ENCODE peak calls at places on chromosomes 11 and 22, in seven cellular contexts. Y is BE2C; H is HL-60; E is colonic mucosa; S is AG04450; R is CD4-positive, alpha-beta T cell; P is IMR-90. X is an unnamed sample. For H3K27me3, the result is how much of the 10 kb centered on the place peaks cover.

GRCh38 chr22:20615533-20616450 is 108.4 kb downstream of the MED15 start:
- DNase-seq in E (no peak), R (no peak), S (no peak), Y (no peak), H (no peak), P (no peak), X (no peak)

GRCh38 chr11:19892387-19892786 is 179.8 kb downstream of the NAV2 start:
- DNase-seq in R (no peak), S (no peak), P (no peak), H (no peak), E (no peak), Y (no peak), X (no peak)

GRCh38 chr11:119982517-119983239 is 155.2 kb downstream of the TRIM29 start:
- DNase-seq in R (no peak), H (no peak), Y (peak), P (no peak), S (no peak), E (no peak), X (no peak)

GRCh38 chr22:48517039-48518030 is 1310.3 kb downstream of the BRD1 start:
- DNase-seq in R (no peak), E (no peak), S (no peak), H (no peak), Y (no peak), P (no peak), X (no peak)

GRCh38 chr11:61683961-61684869 is 4.0 kb downstream of the DAGLA start:
- DNase-seq in H (no peak), S (no peak), Y (no peak), E (no peak), P (peak), R (no peak), X (peak)

GRCh38 chr11:58958500-58958899 is 19.2 kb downstream of the GLYATL1 start:
- DNase-seq in S (no peak), E (peak), R (peak), P (no peak), H (peak), Y (peak), X (peak)

GRCh38 chr11:45332486-45332934 is 46.4 kb upstream of the SYT13 start:
- DNase-seq in E (peak), P (peak), R (no peak), Y (peak), S (no peak), H (no peak), X (peak)

GRCh38 chr22:48343461-48343860 is 1484.2 kb downstream of the BRD1 start:
- DNase-seq in H (no peak), P (no peak), R (no peak), Y (no peak), E (no peak), S (no peak), X (no peak)

GRCh38 chr11:41119484-41119883 is 340.0 kb downstream of the LRRC4C start:
- DNase-seq in P (no peak), Y (no peak), H (no peak), R (no peak), E (no peak), S (no peak), X (no peak)

GRCh38 chr11:83044958-83045712 is 26.6 kb downstream of the RAB30 start:
- DNase-seq in P (peak), S (peak), Y (no peak), H (no peak), E (no peak), R (no peak), X (peak)

GRCh38 chr22:49897015-49897684 is 21.1 kb downstream of the ALG12 start:
- DNase-seq in R (no peak), Y (no peak), H (no peak), E (no peak), S (no peak), P (no peak), X (no peak)

GRCh38 chr11:4826425-4826824 is 5.3 kb downstream of the OR51F2 start:
- DNase-seq in S (no peak), R (no peak), E (no peak), P (peak), H (no peak), Y (no peak), X (no peak)

GRCh38 chr11:110200241-110200640 is 96.2 kb downstream of the RDX start:
- DNase-seq in Y (no peak), P (peak), R (no peak), S (no peak), H (no peak), E (no peak), X (peak)

GRCh38 chr22:27420817-27421361 is 380.7 kb downstream of the MN1 start:
- DNase-seq in R (no peak), S (peak), P (peak), H (no peak), E (peak), Y (no peak), X (no peak)

GRCh38 chr22:36369004-36369921 is 18.5 kb downstream of the MYH9 start:
- DNase-seq in Y (no peak), R (no peak), S (no peak), H (no peak), P (peak), E (no peak), X (no peak)

GRCh38 chr22:36367479-36367878 is 20.3 kb downstream of the MYH9 start:
- DNase-seq in H (no peak), E (no peak), S (no peak), R (no peak), P (no peak), Y (no peak), X (no peak)

GRCh38 chr22:36369922-36370781 is 17.6 kb downstream of the MYH9 start:
- DNase-seq in H (peak), P (peak), S (no peak), R (no peak), E (peak), Y (no peak), X (peak)

GRCh38 chr22:36367066-36367465 is 20.7 kb downstream of the MYH9 start:
- DNase-seq in H (no peak), P (no peak), Y (no peak), R (no peak), E (no peak), S (no peak), X (no peak)

GRCh38 chr22:36368359-36368983 is 19.3 kb downstream of the MYH9 start:
- DNase-seq in E (no peak), H (no peak), Y (peak), R (no peak), S (peak), P (peak), X (peak)
- TF ChIP-seq CTCF in E (no peak), H (no peak), Y (peak), R (peak), S (peak), P (peak), X (peak)

DNA sequence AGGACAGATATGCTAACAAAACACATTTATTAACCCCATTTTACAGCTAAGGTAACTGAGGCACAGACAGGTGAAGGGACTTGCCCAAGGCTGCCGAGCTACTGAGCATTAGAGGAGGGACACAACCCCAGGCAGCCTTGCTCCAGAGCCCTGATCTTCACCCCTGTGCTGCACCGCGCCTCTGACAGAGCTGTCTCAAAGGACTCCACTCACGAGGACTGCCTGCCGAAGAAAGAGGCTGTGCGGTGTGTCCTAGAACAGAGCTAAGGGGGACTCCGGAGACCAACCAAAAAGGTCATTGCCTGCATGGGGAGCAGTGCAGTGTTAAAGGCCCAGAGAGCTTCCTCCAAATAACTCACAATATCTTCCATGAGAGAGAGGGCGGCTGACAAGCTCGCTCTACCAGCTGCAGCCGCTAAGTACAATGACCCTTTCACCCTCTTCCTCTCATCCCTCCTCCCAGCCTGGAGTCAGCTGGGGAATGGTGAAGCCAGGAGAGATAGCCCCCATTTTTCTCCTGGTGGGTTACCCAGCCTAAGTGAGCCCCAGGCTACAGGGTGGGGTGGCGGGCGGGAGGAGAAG is 119.2 kb downstream of the DSCAML1 start:
- DNase-seq in E (no peak), S (no peak), R (no peak), Y (no peak), P (no peak), H (no peak), X (peak)
- H3K27me3 ChIP-seq in E (under half), S (under half), R (under half), Y (under half), P (under half), H (under half), X (under half)

GRCh38 chr11:64632654-64633053 is 41.6 kb downstream of the SLC22A12 start:
- DNase-seq in H (no peak), S (no peak), Y (no peak), R (no peak), E (no peak), P (no peak), X (no peak)

GRCh38 chr11:64629796-64630562 is 39.0 kb downstream of the SLC22A12 start:
- DNase-seq in R (no peak), S (no peak), P (no peak), H (no peak), E (no peak), Y (peak), X (peak)

GRCh38 chr11:64631675-64632074 is 40.7 kb downstream of the SLC22A12 start:
- DNase-seq in E (no peak), P (no peak), S (no peak), H (no peak), R (no peak), Y (no peak), X (no peak)

GRCh38 chr11:64632237-64632636 is 41.2 kb downstream of the SLC22A12 start:
- DNase-seq in H (no peak), E (no peak), P (no peak), R (no peak), Y (no peak), S (no peak), X (no peak)

DNA sequence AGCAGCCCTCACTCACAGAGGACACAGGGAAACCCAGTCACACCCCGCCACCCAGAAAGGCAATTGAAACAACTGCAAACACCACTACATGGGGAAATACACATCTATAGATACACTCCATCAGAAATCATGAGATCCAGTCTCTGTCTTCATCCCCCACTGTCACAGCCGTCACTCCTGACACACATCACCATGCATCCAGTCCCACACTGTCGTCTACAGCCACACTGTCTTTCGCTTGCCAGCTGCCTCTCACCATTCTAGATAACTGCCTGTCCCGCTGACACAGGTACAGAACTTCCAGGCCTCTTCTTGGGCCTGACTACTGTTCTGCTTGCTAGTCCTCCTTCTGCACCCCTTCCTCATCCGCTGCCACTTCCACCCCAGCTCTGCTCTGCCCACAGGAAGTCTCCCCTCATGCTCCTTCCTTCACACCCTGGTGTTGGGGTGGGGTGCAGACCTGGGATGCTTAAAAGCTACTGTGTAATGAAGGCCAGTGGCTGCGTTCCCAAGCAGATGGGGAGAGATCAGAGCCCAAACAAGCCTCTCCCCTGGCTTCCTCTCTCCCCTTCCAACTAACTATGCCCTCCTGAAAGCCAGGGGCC is 42.6 kb downstream of the SLC22A12 start:
- DNase-seq in E (no peak), R (no peak), P (no peak), H (no peak), Y (no peak), S (no peak), X (no peak)
- TF ChIP-seq CTCF in E (no peak), R (no peak), P (no peak), H (no peak), Y (no peak), S (no peak), X (no peak)

GRCh38 chr22:22168941-22169867 is 75.4 kb upstream of the VPREB1 start:
- DNase-seq in S (no peak), Y (no peak), P (no peak), H (no peak), E (no peak), R (no peak), X (no peak)
- H3K27me3 ChIP-seq in S (under half), Y (under half), P (under half), H (under half), E (under half), R (under half), X (half or more)

DNA sequence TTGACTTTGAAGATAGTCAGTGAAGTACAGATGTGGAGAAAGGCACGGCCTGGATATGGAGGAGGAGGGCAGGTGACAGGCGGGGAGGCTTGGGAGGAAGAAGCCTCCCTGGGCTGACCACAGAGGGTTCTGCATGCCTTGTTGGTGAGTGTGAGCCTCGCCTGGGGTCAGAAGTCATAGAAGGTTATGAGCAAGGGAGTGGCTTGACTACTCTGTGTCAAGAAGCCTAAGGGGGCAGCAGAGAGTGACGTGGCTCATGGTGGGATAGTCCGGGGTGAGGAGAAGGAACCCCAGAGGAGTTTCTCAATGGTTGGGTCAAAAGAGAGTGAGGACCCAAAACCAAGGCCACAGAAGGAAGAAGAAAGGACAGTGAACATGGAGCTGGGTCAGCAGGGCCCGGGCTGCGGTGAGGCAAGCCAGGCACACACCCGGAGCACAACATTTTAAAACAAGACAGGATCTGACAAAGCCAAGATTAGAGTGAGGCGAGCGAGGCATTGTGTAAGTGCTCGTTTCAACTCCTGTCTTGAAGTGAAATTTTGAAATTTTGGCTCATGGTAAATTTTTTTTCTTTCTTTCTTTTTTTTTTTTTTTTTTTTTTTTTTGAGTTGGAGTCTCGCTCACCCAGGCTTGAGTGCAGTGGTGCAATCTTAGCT is 31.9 kb downstream of the PDGFB start:
- DNase-seq in S (no peak), R (no peak), E (no peak), H (no peak), P (no peak), Y (no peak), X (peak)
- TF ChIP-seq CTCF in S (no peak), R (no peak), E (no peak), H (no peak), P (no peak), Y (peak), X (peak)

GRCh38 chr22:36726007-36726380 is 22.4 kb upstream of the CACNG2 start:
- DNase-seq in H (no peak), P (no peak), Y (no peak), R (no peak), S (no peak), E (no peak), X (no peak)
- H3K27me3 ChIP-seq in H (under half), P (under half), Y (under half), R (under half), S (under half), E (under half), X (under half)

GRCh38 chr11:65425971-65426838 is 3.6 kb downstream of the NEAT1 start:
- DNase-seq in P (peak), R (no peak), H (peak), S (no peak), E (no peak), Y (no peak), X (peak)

GRCh38 chr11:65424200-65425104 is 1.9 kb downstream of the NEAT1 start:
- DNase-seq in Y (peak), S (no peak), P (peak), R (peak), E (peak), H (no peak), X (peak)

GRCh38 chr11:65423516-65424199 is 1.1 kb downstream of the NEAT1 start:
- DNase-seq in E (peak), Y (no peak), P (peak), R (no peak), H (no peak), S (no peak), X (peak)

GRCh38 chr11:65426839-65427690 is 4.5 kb downstream of the NEAT1 start:
- DNase-seq in H (no peak), Y (no peak), S (no peak), R (peak), E (peak), P (peak), X (no peak)

GRCh38 chr11:65425105-65425970 is 2.7 kb downstream of the NEAT1 start:
- DNase-seq in E (peak), R (peak), Y (no peak), P (peak), S (no peak), H (no peak), X (peak)
- TF ChIP-seq CTCF in E (no peak), R (peak), Y (no peak), P (no peak), S (peak), H (no peak), X (peak)

DNA sequence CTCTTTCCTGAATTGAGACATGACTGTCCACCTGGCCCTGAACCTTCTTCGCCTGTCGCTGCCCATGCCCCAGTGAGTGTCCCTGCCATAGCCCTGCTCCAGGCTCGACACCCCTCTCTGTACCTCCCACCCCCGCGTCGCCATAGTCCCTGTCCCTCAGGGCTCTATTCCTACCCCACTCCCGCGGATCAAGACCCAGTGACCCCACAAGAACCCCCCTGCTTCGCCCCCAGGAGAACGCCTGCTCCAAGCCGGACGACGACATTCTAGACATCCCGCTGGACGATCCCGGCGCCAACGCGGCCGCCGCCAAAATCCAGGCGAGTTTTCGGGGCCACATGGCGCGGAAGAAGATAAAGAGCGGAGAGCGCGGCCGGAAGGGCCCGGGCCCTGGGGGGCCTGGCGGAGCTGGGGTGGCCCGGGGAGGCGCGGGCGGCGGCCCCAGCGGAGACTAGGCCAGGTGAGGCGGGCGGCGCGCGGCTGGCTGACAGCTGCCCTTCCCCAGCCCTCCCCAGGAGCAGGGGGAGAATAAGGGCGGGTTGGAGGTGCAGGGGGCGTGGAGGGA is 5.6 kb downstream of the NRGN start:
- DNase-seq in R (no peak), S (no peak), E (no peak), Y (no peak), H (no peak), P (no peak), X (no peak)
- H3K27me3 ChIP-seq in R (under half), S (under half), E (under half), Y (under half), H (under half), P (under half), X (half or more)

GRCh38 chr22:32518848-32519247 is 44.2 kb downstream of the FBXO7 start:
- DNase-seq in E (no peak), Y (no peak), R (no peak), H (no peak), S (no peak), P (no peak), X (no peak)
- TF ChIP-seq CTCF in E (peak), Y (peak), R (no peak), H (no peak), S (peak), P (no peak), X (peak)